ENCODE peak calls at places on chromosomes 5 and 9, in six cellular contexts. T, J, O, W, H and K are unnamed samples.

GRCh38 chr5:135986891-135987401 is 32.2 kb upstream of the LECT2 start:
- DNase-seq in T (no peak), O (no peak), W (no peak), J (no peak), H (no peak), K (no peak)

GRCh38 chr9:19828586-19828985 is 39.7 kb upstream of the SLC24A2 start:
- DNase-seq in H (no peak), J (no peak), W (no peak), T (no peak), O (no peak), K (no peak)

GRCh38 chr5:35478856-35479682 is 138.6 kb upstream of the SPEF2 start:
- DNase-seq in T (no peak), H (no peak), W (no peak), O (peak), J (no peak), K (no peak)

GRCh38 chr5:56588636-56589485 is 226.5 kb upstream of the MAP3K1 start:
- DNase-seq in H (peak), W (no peak), J (peak), T (no peak), O (no peak), K (no peak)

GRCh38 chr9:107644774-107645463 is 155.3 kb upstream of the KLF4 start:
- DNase-seq in H (peak), J (peak), W (no peak), O (peak), T (no peak), K (no peak)

GRCh38 chr5:6732634-6733410 is 19.6 kb downstream of the TENT4A start:
- DNase-seq in W (no peak), T (no peak), J (no peak), H (no peak), O (peak), K (no peak)

GRCh38 chr5:179806250-179807045 is at the start of gene MGAT4B:
- DNase-seq in J (peak), T (peak), W (no peak), O (peak), H (peak), K (peak)

GRCh38 chr9:119036969-119037368 is 332.3 kb downstream of the BRINP1 start:
- DNase-seq in T (no peak), J (no peak), W (no peak), O (no peak), H (no peak), K (no peak)

GRCh38 chr9:83065233-83065632 is 2.3 kb upstream of the RASEF start:
- DNase-seq in T (no peak), H (no peak), W (no peak), J (no peak), O (no peak), K (no peak)

GRCh38 chr9:545480-545879 is 296.0 kb upstream of the DMRT1 start:
- DNase-seq in T (no peak), O (no peak), J (no peak), H (no peak), W (no peak), K (no peak)

GRCh38 chr9:120929392-120929791 is 2.8 kb upstream of the TRAF1 start:
- DNase-seq in W (no peak), O (no peak), T (no peak), H (no peak), J (no peak), K (no peak)

GRCh38 chr9:120933310-120934044 is 6.9 kb upstream of the TRAF1 start:
- DNase-seq in T (no peak), H (no peak), W (no peak), J (no peak), O (no peak), K (no peak)

GRCh38 chr9:120934271-120934670 is 7.7 kb upstream of the TRAF1 start:
- DNase-seq in H (no peak), O (no peak), W (no peak), J (no peak), T (peak), K (no peak)

GRCh38 chr9:120931278-120932085 is 4.9 kb upstream of the TRAF1 start:
- DNase-seq in H (no peak), W (peak), J (no peak), T (peak), O (peak), K (no peak)

GRCh38 chr9:120932086-120932818 is 5.7 kb upstream of the TRAF1 start:
- DNase-seq in O (no peak), J (no peak), W (no peak), H (no peak), T (peak), K (no peak)
- H3K4me3 ChIP-seq in O (no peak), J (no peak), W (no peak), H (no peak), T (no peak), K (no peak)

GRCh38 chr5:55538621-55539020 is 3.9 kb upstream of the PLPP1 start:
- DNase-seq in O (no peak), T (no peak), H (no peak), J (no peak), W (no peak), K (no peak)

GRCh38 chr5:55535199-55535905 is 588 bp upstream of the PLPP1 start:
- DNase-seq in W (no peak), T (peak), H (no peak), J (no peak), O (no peak), K (no peak)

GRCh38 chr5:55530669-55531068 is 4.1 kb downstream of the PLPP1 start:
- DNase-seq in J (no peak), O (no peak), T (no peak), W (no peak), H (no peak), K (no peak)

GRCh38 chr5:55534436-55535198 is at the start of gene PLPP1:
- DNase-seq in W (no peak), H (peak), J (peak), T (peak), O (peak), K (peak)

GRCh38 chr5:55533806-55534435 is 843 bp downstream of the PLPP1 start:
- DNase-seq in O (peak), H (peak), J (peak), W (no peak), T (no peak), K (no peak)
- TF ChIP-seq POLR2AphosphoS5 in O (no peak), H (no peak), J (no peak), W (no peak), T (no peak), K (no peak)

GRCh38 chr9:95048225-95049087 is 269.1 kb downstream of the FANCC start:
- DNase-seq in W (no peak), T (no peak), O (peak), J (no peak), H (peak), K (no peak)
- H3K27ac ChIP-seq in W (peak), T (peak), O (no peak), J (peak), H (peak), K (peak)

GRCh38 chr9:136402067-136402466 is 2.1 kb upstream of the SNAPC4 start:
- DNase-seq in J (no peak), W (no peak), O (no peak), H (no peak), T (no peak), K (no peak)

GRCh38 chr9:136405481-136405880 is 4.9 kb downstream of the ENTR1 start:
- DNase-seq in H (no peak), J (no peak), O (no peak), W (no peak), T (no peak), K (no peak)

GRCh38 chr9:136403915-136404800 is 4.2 kb upstream of the SNAPC4 start:
- DNase-seq in O (no peak), J (no peak), T (no peak), W (no peak), H (no peak), K (no peak)

GRCh38 chr9:136403538-136403914 is 3.6 kb upstream of the SNAPC4 start:
- DNase-seq in O (no peak), H (no peak), T (no peak), J (no peak), W (no peak), K (no peak)

DNA sequence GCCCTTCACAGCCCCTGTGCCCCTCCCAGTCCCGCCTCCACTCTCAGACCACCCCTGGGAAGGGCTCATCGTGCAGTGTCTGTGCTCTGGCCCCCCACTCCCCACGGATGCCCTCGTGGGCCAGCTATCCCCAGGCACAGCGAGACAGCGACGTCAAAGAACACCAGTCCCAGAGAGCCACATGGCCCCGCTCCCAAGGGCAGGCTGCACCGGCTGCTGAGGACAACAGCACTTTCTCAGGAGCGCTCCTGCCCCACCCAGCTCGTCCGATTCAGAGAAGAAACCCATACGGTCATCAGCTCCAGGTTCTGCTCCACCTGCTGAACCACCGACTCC is 4.8 kb upstream of the SNAPC4 start:
- DNase-seq in J (no peak), H (no peak), W (no peak), O (no peak), T (no peak), K (no peak)
- H3K4me3 ChIP-seq in J (no peak), H (no peak), W (no peak), O (no peak), T (no peak), K (no peak)

GRCh38 chr5:65812648-65813047 is 90.6 kb downstream of the NLN start:
- DNase-seq in O (no peak), T (no peak), W (no peak), J (no peak), H (peak), K (no peak)
- TF ChIP-seq POLR2AphosphoS5 in O (no peak), T (no peak), W (no peak), J (no peak), H (peak), K (no peak)

DNA sequence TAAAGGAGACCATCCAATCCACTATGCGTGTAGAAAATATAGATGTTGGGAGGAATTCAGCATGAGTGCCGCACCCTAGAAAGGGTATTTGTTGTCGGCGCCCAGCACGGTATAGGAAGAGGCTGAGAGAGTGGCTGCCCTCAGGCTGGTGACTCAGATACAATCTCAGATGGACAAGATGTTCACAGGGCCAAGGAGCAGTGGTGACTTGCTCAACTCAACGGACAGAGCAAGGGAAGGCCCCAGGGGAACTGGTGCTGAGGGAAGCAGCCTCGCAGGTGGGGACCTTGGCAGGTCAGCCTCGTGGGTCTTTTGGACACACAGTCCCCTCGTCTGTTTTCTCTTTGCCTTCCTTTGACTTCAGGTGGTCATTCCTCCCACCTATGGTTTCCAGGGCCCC is 28.0 kb upstream of the IRX2 start:
- DNase-seq in W (no peak), H (no peak), O (no peak), J (no peak), T (no peak), K (no peak)
- H3K27ac ChIP-seq in W (no peak), H (no peak), O (no peak), J (no peak), T (no peak), K (peak)

DNA sequence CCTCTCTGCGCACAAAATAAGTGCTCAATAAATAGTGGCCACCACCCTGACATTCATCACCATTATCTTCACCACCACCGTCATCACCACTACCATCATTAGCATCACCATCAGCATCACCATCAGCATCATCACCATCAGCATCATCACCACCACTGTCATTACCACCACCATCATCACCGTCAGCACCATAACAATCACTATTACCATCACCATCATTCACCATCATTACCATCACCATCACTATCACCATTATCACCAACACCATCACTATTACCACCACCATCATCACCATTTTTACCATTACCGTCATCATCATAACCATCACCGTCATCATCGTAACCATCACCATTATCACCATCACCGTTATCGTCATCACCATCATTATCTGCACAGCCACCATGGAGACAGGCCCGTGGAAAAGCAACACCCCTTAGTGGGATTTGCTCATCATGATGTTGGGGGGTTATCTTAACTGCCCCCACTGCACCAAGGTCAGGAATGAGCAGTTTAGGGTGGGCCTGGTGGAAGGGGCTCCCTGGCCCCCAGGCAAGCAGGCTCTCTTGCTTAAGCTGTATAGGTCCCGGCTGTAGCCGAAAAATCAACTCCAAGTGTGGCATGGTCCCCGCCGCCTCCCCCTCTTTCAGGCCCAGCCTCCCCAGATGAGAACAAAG is 18.1 kb downstream of the AKNA start:
- DNase-seq in W (no peak), O (no peak), T (no peak), J (no peak), H (no peak), K (no peak)
- H3K4me3 ChIP-seq in W (no peak), O (no peak), T (no peak), J (no peak), H (no peak), K (no peak)

GRCh38 chr5:138466058-138466899 is 1.0 kb downstream of the EGR1 start:
- DNase-seq in T (peak), J (no peak), O (peak), H (peak), W (no peak), K (peak)
- TF ChIP-seq POLR2AphosphoS5 in T (no peak), J (no peak), O (no peak), H (peak), W (no peak), K (no peak)